ENCODE peak calls at places on chromosomes 2 and 18, in four cellular contexts. E, I, F and D are unnamed samples.

GRCh38 chr2:60453301-60453700 is 100.2 kb downstream of the BCL11A start:
- DNase-seq in F (no peak), E (no peak), I (peak), D (no peak)

GRCh38 chr2:25548587-25548986 is 124.8 kb downstream of the DTNB start:
- DNase-seq in F (no peak), I (no peak), E (no peak), D (no peak)

GRCh38 chr2:174787485-174788205 is 23.4 kb upstream of the CHRNA1 start:
- DNase-seq in E (no peak), F (peak), I (peak), D (no peak)

GRCh38 chr2:9535177-9535576 is 20.5 kb downstream of the ADAM17 start:
- DNase-seq in I (no peak), F (no peak), E (no peak), D (no peak)

GRCh38 chr2:236928353-236929153 is 157.1 kb upstream of the COPS8 start:
- DNase-seq in F (no peak), I (no peak), E (no peak), D (peak)

GRCh38 chr2:159285929-159286708 is at the start of gene WDSUB1:
- DNase-seq in E (peak), F (peak), I (peak), D (peak)

GRCh38 chr2:73291461-73292315 is 1.7 kb downstream of the EGR4 start:
- DNase-seq in E (no peak), F (no peak), I (peak), D (no peak)

GRCh38 chr2:14536976-14537375 is 95.5 kb upstream of the LRATD1 start:
- DNase-seq in F (no peak), E (no peak), I (no peak), D (no peak)

GRCh38 chr2:16664052-16664731 is 1.4 kb downstream of the CYRIA start:
- DNase-seq in I (peak), E (peak), F (peak), D (peak)

GRCh38 chr2:223055836-223056235 is 3.8 kb downstream of the KCNE4 start:
- DNase-seq in I (no peak), F (no peak), E (no peak), D (no peak)

GRCh38 chr2:196206804-196207203 is 35.4 kb upstream of the STK17B start:
- DNase-seq in F (no peak), I (peak), E (no peak), D (no peak)

GRCh38 chr2:167271941-167272340 is 383.7 kb downstream of the XIRP2 start:
- DNase-seq in E (no peak), I (peak), F (no peak), D (no peak)

GRCh38 chr2:175019566-175020327 is 14.6 kb upstream of the CHN1 start:
- DNase-seq in I (no peak), F (no peak), E (no peak), D (peak)

GRCh38 chr2:121664086-121664485 is 14.8 kb upstream of the CLASP1 start:
- DNase-seq in F (no peak), I (no peak), E (no peak), D (no peak)

GRCh38 chr2:127081826-127082633 is 24.9 kb downstream of the BIN1 start:
- DNase-seq in F (peak), E (peak), I (peak), D (peak)

GRCh38 chr2:26172866-26173595 is at the start of gene GAREM2:
- DNase-seq in I (peak), E (no peak), F (no peak), D (no peak)

GRCh38 chr2:152405206-152406118 is 70.5 kb downstream of the FMNL2 start:
- DNase-seq in F (peak), E (no peak), I (no peak), D (peak)

GRCh38 chr2:237964578-237965404 is 2.0 kb upstream of the UBE2F start:
- DNase-seq in I (no peak), F (peak), E (no peak), D (peak)

GRCh38 chr2:216665717-216666116 is 29.6 kb downstream of the IGFBP5 start:
- DNase-seq in E (no peak), I (peak), F (no peak), D (no peak)

GRCh38 chr2:197848602-197849001 is 44.2 kb downstream of the PLCL1 start:
- DNase-seq in E (no peak), F (no peak), I (no peak), D (no peak)

GRCh38 chr2:240596491-240596931 is 10.0 kb downstream of the CAPN10 start:
- DNase-seq in I (no peak), F (no peak), E (no peak), D (no peak)

GRCh38 chr2:231146656-231147055 is 21.8 kb upstream of the HTR2B start:
- DNase-seq in F (no peak), I (no peak), E (no peak), D (no peak)

GRCh38 chr2:160700415-160700814 is 206.8 kb upstream of the RBMS1 start:
- DNase-seq in F (no peak), I (no peak), E (no peak), D (no peak)

GRCh38 chr2:191512202-191512601 is 165.7 kb upstream of the NABP1 start:
- DNase-seq in I (no peak), F (no peak), E (no peak), D (no peak)

GRCh38 chr2:9029721-9030120 is 26.2 kb upstream of the MBOAT2 start:
- DNase-seq in I (no peak), E (no peak), F (no peak), D (no peak)

GRCh38 chr2:179172894-179173293 is 91.7 kb downstream of the SESTD1 start:
- DNase-seq in E (no peak), I (peak), F (no peak), D (no peak)

GRCh38 chr2:179931502-179931901 is 70.1 kb upstream of the ZNF385B start:
- DNase-seq in E (no peak), F (no peak), I (no peak), D (peak)

GRCh38 chr2:127196549-127196948 is 23.6 kb downstream of the CYP27C1 start:
- DNase-seq in F (no peak), E (no peak), I (no peak), D (no peak)

GRCh38 chr2:199288424-199288823 is 169.3 kb downstream of the SATB2 start:
- DNase-seq in I (no peak), E (no peak), F (no peak), D (no peak)

GRCh38 chr2:239602290-239603282 is 201.8 kb upstream of the HDAC4 start:
- DNase-seq in E (no peak), I (no peak), F (no peak), D (no peak)

GRCh38 chr18:48134609-48135008 is 204.2 kb upstream of the SMAD2 start:
- DNase-seq in I (no peak), F (no peak), E (no peak), D (no peak)

GRCh38 chr2:10575566-10576300 is 114.0 kb downstream of the NOL10 start:
- DNase-seq in E (no peak), F (peak), I (no peak), D (no peak)

GRCh38 chr2:127052771-127053691 is 53.9 kb downstream of the BIN1 start:
- DNase-seq in I (no peak), F (no peak), E (no peak), D (no peak)

GRCh38 chr2:237391140-237391539 is 22.8 kb downstream of the COL6A3 start:
- DNase-seq in F (no peak), I (no peak), E (no peak), D (no peak)

GRCh38 chr18:160831-161570 is 2.6 kb downstream of the USP14 start:
- DNase-seq in E (no peak), F (no peak), I (no peak), D (no peak)

GRCh38 chr2:101305492-101306123 is 2.9 kb downstream of the RNF149 start:
- DNase-seq in E (no peak), I (no peak), F (peak), D (peak)

GRCh38 chr2:64273524-64274398 is 129.5 kb upstream of the PELI1 start:
- DNase-seq in I (no peak), E (no peak), F (peak), D (peak)
- H3K27ac ChIP-seq in I (peak), E (peak), F (peak), D (peak)

DNA sequence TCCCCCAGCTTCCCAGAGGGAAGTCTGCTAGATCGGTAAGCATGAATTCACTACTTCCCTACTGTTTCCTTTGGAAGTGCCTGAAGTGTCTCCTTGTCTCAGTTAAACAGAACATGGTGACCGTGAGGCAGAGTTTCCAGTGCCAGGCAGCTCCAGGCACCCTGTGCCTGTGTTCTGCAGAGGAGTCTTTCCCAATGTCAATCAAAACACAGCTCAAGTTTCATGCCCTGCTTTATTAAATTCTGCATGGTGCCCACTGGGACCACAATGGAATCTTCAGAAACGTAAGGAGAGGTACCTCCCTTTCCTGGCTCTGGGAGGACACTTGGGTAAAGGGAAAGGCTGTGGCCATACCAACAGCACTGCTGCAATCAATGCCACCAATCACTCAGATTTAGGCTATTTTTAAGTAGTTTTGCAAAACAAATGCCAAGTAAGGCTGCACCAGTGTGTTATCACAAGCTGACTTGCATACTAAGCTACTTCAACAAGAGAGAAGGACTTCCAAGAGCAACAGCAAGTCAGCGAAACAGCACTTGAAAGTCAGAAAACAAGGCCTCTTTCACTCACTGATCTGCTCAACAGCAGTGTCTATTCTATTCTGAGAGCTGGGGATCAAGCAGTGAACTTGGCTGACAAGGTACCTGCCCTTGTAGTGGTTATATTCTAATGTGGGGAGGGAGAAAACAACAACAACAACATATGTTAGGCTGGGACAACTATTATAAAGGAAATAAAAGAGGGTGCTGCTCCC is 14.9 kb downstream of the LPIN2 start:
- DNase-seq in E (no peak), F (no peak), I (no peak), D (no peak)
- H3K27ac ChIP-seq in E (peak), F (no peak), I (peak), D (peak)

GRCh38 chr2:115160523-115161521 is 718.4 kb downstream of the DPP10 start:
- DNase-seq in I (peak), E (no peak), F (no peak), D (peak)
- H3K27ac ChIP-seq in I (no peak), E (peak), F (no peak), D (no peak)

DNA sequence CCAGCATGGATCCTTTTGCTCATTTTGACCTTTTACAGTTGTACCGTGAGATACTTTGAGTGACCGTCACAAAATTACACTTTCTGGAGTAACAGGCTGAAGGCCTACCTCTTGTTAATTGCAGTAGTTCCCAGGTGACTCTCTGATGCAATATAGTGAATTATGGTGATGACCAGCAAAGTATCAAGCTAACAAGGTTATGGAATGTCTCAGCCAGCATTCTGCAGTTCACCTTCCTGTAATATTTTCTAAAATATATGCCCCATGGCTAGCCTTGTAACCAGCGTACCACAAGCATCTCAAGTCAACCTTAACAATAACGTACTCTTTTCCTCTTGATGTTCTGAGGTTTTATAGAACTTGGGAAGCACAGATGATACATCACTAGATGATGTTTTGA is 234.7 kb downstream of the LTBP1 start:
- DNase-seq in I (no peak), F (no peak), E (no peak), D (no peak)
- H3K27ac ChIP-seq in I (no peak), F (no peak), E (no peak), D (no peak)

GRCh38 chr18:58354791-58355190 is 274.1 kb downstream of the ALPK2 start:
- DNase-seq in I (peak), F (no peak), E (no peak), D (no peak)

GRCh38 chr18:58353581-58353980 is 275.3 kb downstream of the ALPK2 start:
- DNase-seq in E (no peak), I (no peak), F (no peak), D (no peak)

GRCh38 chr18:58354051-58354450 is 274.8 kb downstream of the ALPK2 start:
- DNase-seq in I (no peak), E (no peak), F (no peak), D (no peak)

GRCh38 chr18:58351776-58352175 is 277.1 kb downstream of the ALPK2 start:
- DNase-seq in I (no peak), E (no peak), F (no peak), D (no peak)

GRCh38 chr18:58355243-58355642 is 273.6 kb downstream of the ALPK2 start:
- DNase-seq in E (no peak), I (no peak), F (no peak), D (no peak)
- H3K27ac ChIP-seq in E (no peak), I (peak), F (no peak), D (no peak)

GRCh38 chr2:46471-47345 is at the start of gene FAM110C:
- DNase-seq in F (no peak), I (peak), E (no peak), D (peak)
- H3K27ac ChIP-seq in F (no peak), I (peak), E (peak), D (peak)